ENCODE peak calls at places on chromosomes 6 and 20, in seven cellular contexts. S is body of pancreas, R is GM12878, I is psoas muscle, L is HCT116, U is vagina, C is breast epithelium. D is an unnamed sample.

GRCh38 chr20:5642155-5642981 is 107.8 kb upstream of the SHLD1 start:
- DNase-seq in S (no peak), R (no peak), I (no peak), L (no peak), U (no peak), C (peak; percentile 76), D (peak; percentile 18)

GRCh38 chr6:147740326-147740725 is 231.8 kb downstream of the SAMD5 start:
- DNase-seq in S (no peak), R (no peak), I (no peak), L (no peak), U (no peak), C (no peak), D (no peak)

GRCh38 chr20:40175296-40175695 is 513.7 kb downstream of the MAFB start:
- DNase-seq in S (no peak), R (no peak), I (no peak), L (no peak), U (no peak), C (no peak), D (no peak)

GRCh38 chr6:163536770-163537169 is 122.3 kb downstream of the QKI start:
- DNase-seq in S (no peak), R (no peak), I (no peak), L (no peak), U (no peak), C (no peak), D (no peak)

GRCh38 chr6:111658445-111659154 is 52.9 kb upstream of the TRAF3IP2 start:
- DNase-seq in S (no peak), R (no peak), I (no peak), L (no peak), U (peak; percentile 77), C (no peak), D (no peak)

GRCh38 chr6:122184260-122184934 is 215.1 kb upstream of the HSF2 start:
- DNase-seq in S (no peak), R (no peak), I (no peak), L (peak; percentile 19), U (no peak), C (no peak), D (no peak)

GRCh38 chr6:95686272-95686671 is 108.9 kb downstream of the MANEA start:
- DNase-seq in S (no peak), R (no peak), I (no peak), L (no peak), U (no peak), C (no peak), D (no peak)

GRCh38 chr6:148550569-148550968 is 196.3 kb upstream of the UST start:
- DNase-seq in S (no peak), R (no peak), I (no peak), L (no peak), U (no peak), C (no peak), D (no peak)

GRCh38 chr6:1624848-1625341 is 15.2 kb downstream of the FOXC1 start:
- DNase-seq in S (no peak), R (no peak), I (peak; percentile 58), L (no peak), U (no peak), C (no peak), D (no peak)

GRCh38 chr20:25500880-25501351 is 84.4 kb downstream of the NINL start:
- DNase-seq in S (no peak), R (no peak), I (no peak), L (no peak), U (no peak), C (no peak), D (no peak)

GRCh38 chr20:62953839-62954703 is 1.6 kb downstream of the SLC17A9 start:
- DNase-seq in S (no peak), R (peak; percentile 75), I (peak; percentile 83), L (no peak), U (no peak), C (peak; percentile 53), D (peak; percentile 73)

GRCh38 chr6:104305206-104305605 is 554.5 kb downstream of the HACE1 start:
- DNase-seq in S (no peak), R (no peak), I (no peak), L (no peak), U (no peak), C (no peak), D (no peak)

GRCh38 chr6:88238065-88238464 is 71.9 kb upstream of the CNR1 start:
- DNase-seq in S (no peak), R (peak; percentile 33), I (no peak), L (peak; percentile 13), U (no peak), C (no peak), D (no peak)

GRCh38 chr6:160279850-160280249 is 21.2 kb upstream of the SLC22A2 start:
- DNase-seq in S (no peak), R (no peak), I (no peak), L (no peak), U (no peak), C (no peak), D (no peak)

GRCh38 chr6:169046483-169047192 is 207.0 kb downstream of the THBS2 start:
- DNase-seq in S (no peak), R (no peak), I (no peak), L (no peak), U (no peak), C (no peak), D (no peak)

GRCh38 chr6:4607793-4608192 is 168.4 kb upstream of the CDYL start:
- DNase-seq in S (no peak), R (no peak), I (no peak), L (no peak), U (no peak), C (no peak), D (no peak)

GRCh38 chr6:107280791-107281190 is 165.5 kb upstream of the BEND3 start:
- DNase-seq in S (no peak), R (no peak), I (no peak), L (no peak), U (no peak), C (no peak), D (no peak)

GRCh38 chr6:110125361-110125760 is 54.1 kb downstream of the WASF1 start:
- DNase-seq in S (no peak), R (no peak), I (no peak), L (no peak), U (no peak), C (no peak), D (no peak)

GRCh38 chr20:1568166-1568490 is 10.6 kb upstream of the SIRPD start:
- DNase-seq in S (no peak), R (no peak), I (no peak), L (no peak), U (no peak), C (no peak), D (no peak)
- H3K36me3 ChIP-seq in S (no peaks in the 10 kb centered on the region), R (no peaks in the 10 kb centered on the region), I (no peaks in the 10 kb centered on the region), L (no peaks in the 10 kb centered on the region), U (no peaks in the 10 kb centered on the region), C (no peaks in the 10 kb centered on the region), D (no peaks in the 10 kb centered on the region)

GRCh38 chr6:10847684-10848083 is 9.3 kb upstream of the MAK start:
- DNase-seq in S (no peak), R (no peak), I (no peak), L (no peak), U (no peak), C (no peak), D (no peak)
- TF ChIP-seq CTCF in S (no peak), R (no peak), I (peak; percentile 13), L (peak; percentile 18), U (no peak), C (no peak), D (peak; percentile 33)

GRCh38 chr20:50126662-50127061 is 13.7 kb upstream of the UBE2V1 start:
- DNase-seq in S (peak; percentile 78), R (no peak), I (peak; percentile 77), L (no peak), U (no peak), C (no peak), D (no peak)
- H3K36me3 ChIP-seq in S (peaks cover 11% of the 10 kb centered on the region), R (peaks cover 21% of the 10 kb centered on the region), I (peaks cover 71% of the 10 kb centered on the region), L (peaks cover 36% of the 10 kb centered on the region), U (peaks cover 53% of the 10 kb centered on the region), C (peaks cover 4% of the 10 kb centered on the region), D (peaks cover 70% of the 10 kb centered on the region)

GRCh38 chr20:45238139-45238538 is 16.2 kb downstream of the SLPI start:
- DNase-seq in S (no peak), R (no peak), I (no peak), L (no peak), U (no peak), C (no peak), D (no peak)

GRCh38 chr20:45230631-45231030 is 9.5 kb downstream of the SEMG2 start:
- DNase-seq in S (no peak), R (no peak), I (no peak), L (no peak), U (no peak), C (no peak), D (no peak)

DNA sequence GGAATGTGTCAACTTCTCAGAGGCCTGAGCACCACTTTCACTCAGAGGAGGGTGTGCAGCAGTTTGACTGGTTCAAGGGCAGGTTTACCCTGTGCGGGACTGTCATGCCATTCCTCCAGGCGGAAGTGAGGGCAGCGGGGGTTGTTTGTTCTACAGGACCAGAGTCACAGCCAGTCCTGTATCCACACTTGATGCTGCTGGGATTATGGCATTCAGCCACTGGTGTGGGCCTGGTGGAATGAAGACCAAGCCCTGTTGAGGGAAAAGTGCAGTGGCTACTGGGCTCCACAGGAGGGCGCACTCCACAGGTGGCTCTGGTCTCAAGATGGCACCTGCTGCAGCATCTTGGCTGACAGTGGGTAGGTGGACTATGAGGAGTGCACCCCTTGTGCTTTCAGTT is 14.8 kb downstream of the SEMG2 start:
- DNase-seq in S (no peak), R (no peak), I (no peak), L (no peak), U (no peak), C (no peak), D (no peak)
- TF ChIP-seq CTCF in S (peak; percentile 36), R (peak; percentile 49), I (no peak), L (peak; percentile 42), U (no peak), C (peak; percentile 13), D (no peak)

GRCh38 chr6:153673750-153674149 is 365.3 kb upstream of the OPRM1 start:
- DNase-seq in S (no peak), R (no peak), I (no peak), L (no peak), U (no peak), C (no peak), D (no peak)
- H3K36me3 ChIP-seq in S (no peaks in the 10 kb centered on the region), R (no peaks in the 10 kb centered on the region), I (no peaks in the 10 kb centered on the region), L (no peaks in the 10 kb centered on the region), U (no peaks in the 10 kb centered on the region), C (no peaks in the 10 kb centered on the region), D (no peaks in the 10 kb centered on the region)

GRCh38 chr6:43575772-43576551 is at the start of the genes POLH and XPO5:
- DNase-seq in S (peak; percentile 93), R (peak; percentile 82), I (peak; percentile 97), L (peak; percentile 81), U (peak; percentile 88), C (peak; percentile 86), D (peak; percentile 93)
- TF ChIP-seq CTCF in S (no peak), R (peak; percentile 29), I (peak; percentile 25), L (no peak), U (no peak), C (no peak), D (peak; percentile 36)

DNA sequence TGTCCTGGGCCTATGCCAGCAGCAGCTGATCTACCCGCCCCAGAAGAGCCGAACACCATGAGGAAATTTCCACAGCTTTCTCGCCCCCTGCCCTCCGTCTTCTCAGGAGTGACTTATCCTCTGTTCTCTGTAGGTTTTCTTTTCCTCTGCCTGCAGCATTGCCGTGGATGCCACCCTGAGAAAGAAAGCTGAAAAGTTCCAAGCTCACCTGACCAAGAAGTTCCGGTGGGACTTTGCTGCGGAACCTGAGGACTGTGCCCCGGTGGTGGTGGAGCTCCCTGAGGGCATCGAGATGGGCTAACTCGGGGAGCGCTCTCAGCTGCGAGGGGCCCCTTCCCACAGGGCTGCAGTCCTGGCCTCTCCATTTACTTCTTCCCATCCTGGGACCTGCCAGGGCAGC is 19.2 kb downstream of the AAR2 start:
- DNase-seq in S (no peak), R (no peak), I (no peak), L (no peak), U (no peak), C (no peak), D (no peak)
- H3K36me3 ChIP-seq in S (no peaks in the 10 kb centered on the region), R (peaks cover 19% of the 10 kb centered on the region), I (peaks cover 59% of the 10 kb centered on the region), L (peaks cover 26% of the 10 kb centered on the region), U (peaks cover 20% of the 10 kb centered on the region), C (no peaks in the 10 kb centered on the region), D (peaks cover 42% of the 10 kb centered on the region)